ENCODE peak calls at places on chromosomes 13 and 19, in eight cellular contexts. One of them, this sample, is unnamed.

GRCh38 chr13:32733685-32734084 is 147.4 kb downstream of the PDS5B start:
- DNase-seq in mucosa of descending colon: no peak
- DNase-seq in K562: no peak
- DNase-seq in NB4: no peak
- DNase-seq in Calu3: no peak
- DNase-seq in GM23338: no peak
- DNase-seq in GM12865: no peak
- DNase-seq in fibroblast of the aortic adventitia: no peak
- DNase-seq in this sample: no peak

GRCh38 chr19:42172261-42172660 is 40.0 kb upstream of the POU2F2 start:
- DNase-seq in fibroblast of the aortic adventitia: no peak
- DNase-seq in Calu3: peak
- DNase-seq in K562: no peak
- DNase-seq in GM12865: no peak
- DNase-seq in mucosa of descending colon: no peak
- DNase-seq in NB4: no peak
- DNase-seq in GM23338: no peak
- DNase-seq in this sample: no peak

GRCh38 chr13:29948246-29948645 is 97.8 kb upstream of the UBL3 start:
- DNase-seq in fibroblast of the aortic adventitia: no peak
- DNase-seq in GM23338: no peak
- DNase-seq in NB4: no peak
- DNase-seq in Calu3: no peak
- DNase-seq in GM12865: no peak
- DNase-seq in K562: no peak
- DNase-seq in mucosa of descending colon: no peak
- DNase-seq in this sample: no peak

GRCh38 chr19:55158423-55158822 is 891 bp upstream of the TNNI3 start:
- DNase-seq in Calu3: no peak
- DNase-seq in GM23338: no peak
- DNase-seq in K562: no peak
- DNase-seq in fibroblast of the aortic adventitia: no peak
- DNase-seq in mucosa of descending colon: no peak
- DNase-seq in NB4: no peak
- DNase-seq in GM12865: no peak
- DNase-seq in this sample: no peak

GRCh38 chr13:43331676-43332075 is 308.3 kb downstream of the DNAJC15 start:
- DNase-seq in Calu3: no peak
- DNase-seq in fibroblast of the aortic adventitia: peak
- DNase-seq in NB4: no peak
- DNase-seq in GM12865: no peak
- DNase-seq in K562: no peak
- DNase-seq in mucosa of descending colon: no peak
- DNase-seq in GM23338: no peak
- DNase-seq in this sample: no peak

GRCh38 chr19:37931941-37932655 is 25.1 kb downstream of the SIPA1L3 start:
- DNase-seq in NB4: peak
- DNase-seq in GM12865: peak
- DNase-seq in GM23338: peak
- DNase-seq in K562: no peak
- DNase-seq in fibroblast of the aortic adventitia: peak
- DNase-seq in Calu3: peak
- DNase-seq in mucosa of descending colon: peak
- DNase-seq in this sample: no peak

GRCh38 chr13:48156466-48156865 is 61.6 kb upstream of the MED4 start:
- DNase-seq in GM12865: peak
- DNase-seq in K562: no peak
- DNase-seq in mucosa of descending colon: peak
- DNase-seq in Calu3: peak
- DNase-seq in fibroblast of the aortic adventitia: no peak
- DNase-seq in NB4: peak
- DNase-seq in GM23338: peak
- DNase-seq in this sample: no peak

GRCh38 chr19:50026550-50026906 is 723 bp downstream of the ZNF473 start:
- DNase-seq in K562: no peak
- DNase-seq in Calu3: no peak
- DNase-seq in GM12865: no peak
- DNase-seq in NB4: no peak
- DNase-seq in GM23338: no peak
- DNase-seq in fibroblast of the aortic adventitia: no peak
- DNase-seq in mucosa of descending colon: no peak
- DNase-seq in this sample: no peak

GRCh38 chr19:28425431-28425931 is 787.5 kb downstream of the UQCRFS1 start:
- DNase-seq in NB4: no peak
- DNase-seq in K562: no peak
- DNase-seq in fibroblast of the aortic adventitia: peak
- DNase-seq in Calu3: no peak
- DNase-seq in GM23338: no peak
- DNase-seq in mucosa of descending colon: no peak
- DNase-seq in GM12865: no peak
- DNase-seq in this sample: no peak

GRCh38 chr19:7701049-7701653 is 780 bp downstream of the FCER2 start:
- DNase-seq in K562: no peak
- DNase-seq in GM12865: peak
- DNase-seq in Calu3: no peak
- DNase-seq in GM23338: no peak
- DNase-seq in mucosa of descending colon: no peak
- DNase-seq in fibroblast of the aortic adventitia: no peak
- DNase-seq in NB4: no peak
- DNase-seq in this sample: no peak

GRCh38 chr19:56671613-56671994 is at the start of gene ZNF835:
- DNase-seq in GM23338: peak
- DNase-seq in mucosa of descending colon: peak
- DNase-seq in Calu3: no peak
- DNase-seq in NB4: no peak
- DNase-seq in K562: no peak
- DNase-seq in GM12865: peak
- DNase-seq in fibroblast of the aortic adventitia: no peak
- DNase-seq in this sample: peak

GRCh38 chr19:35752746-35753350 is 4.0 kb downstream of the HSPB6 start:
- DNase-seq in GM23338: no peak
- DNase-seq in NB4: no peak
- DNase-seq in fibroblast of the aortic adventitia: peak
- DNase-seq in K562: no peak
- DNase-seq in GM12865: no peak
- DNase-seq in Calu3: no peak
- DNase-seq in mucosa of descending colon: no peak
- DNase-seq in this sample: no peak

GRCh38 chr13:50593228-50593627 is 250.3 kb downstream of the DLEU7 start:
- DNase-seq in Calu3: no peak
- DNase-seq in K562: no peak
- DNase-seq in fibroblast of the aortic adventitia: no peak
- DNase-seq in GM12865: no peak
- DNase-seq in mucosa of descending colon: no peak
- DNase-seq in GM23338: no peak
- DNase-seq in NB4: no peak
- DNase-seq in this sample: no peak

GRCh38 chr13:26485786-26486185 is 71.7 kb upstream of the WASF3 start:
- DNase-seq in Calu3: no peak
- DNase-seq in mucosa of descending colon: peak
- DNase-seq in K562: no peak
- DNase-seq in NB4: no peak
- DNase-seq in GM12865: no peak
- DNase-seq in GM23338: no peak
- DNase-seq in fibroblast of the aortic adventitia: peak
- DNase-seq in this sample: no peak

GRCh38 chr19:543912-544608 is at the start of gene GZMM:
- DNase-seq in mucosa of descending colon: peak
- DNase-seq in K562: peak
- DNase-seq in GM23338: no peak
- DNase-seq in GM12865: no peak
- DNase-seq in Calu3: no peak
- DNase-seq in NB4: no peak
- DNase-seq in fibroblast of the aortic adventitia: no peak
- DNase-seq in this sample: no peak

GRCh38 chr19:2624537-2625091 is 77.9 kb downstream of the GNG7 start:
- DNase-seq in NB4: peak
- DNase-seq in K562: no peak
- DNase-seq in GM23338: peak
- DNase-seq in fibroblast of the aortic adventitia: no peak
- DNase-seq in mucosa of descending colon: no peak
- DNase-seq in GM12865: peak
- DNase-seq in Calu3: no peak
- DNase-seq in this sample: no peak
- TF ChIP-seq CTCF in NB4: no peak
- TF ChIP-seq CTCF in K562: no peak
- TF ChIP-seq CTCF in GM23338: no peak
- TF ChIP-seq CTCF in fibroblast of the aortic adventitia: no peak
- TF ChIP-seq CTCF in mucosa of descending colon: no peak
- TF ChIP-seq CTCF in GM12865: no peak
- TF ChIP-seq CTCF in Calu3: no peak
- TF ChIP-seq CTCF in this sample: peak

DNA sequence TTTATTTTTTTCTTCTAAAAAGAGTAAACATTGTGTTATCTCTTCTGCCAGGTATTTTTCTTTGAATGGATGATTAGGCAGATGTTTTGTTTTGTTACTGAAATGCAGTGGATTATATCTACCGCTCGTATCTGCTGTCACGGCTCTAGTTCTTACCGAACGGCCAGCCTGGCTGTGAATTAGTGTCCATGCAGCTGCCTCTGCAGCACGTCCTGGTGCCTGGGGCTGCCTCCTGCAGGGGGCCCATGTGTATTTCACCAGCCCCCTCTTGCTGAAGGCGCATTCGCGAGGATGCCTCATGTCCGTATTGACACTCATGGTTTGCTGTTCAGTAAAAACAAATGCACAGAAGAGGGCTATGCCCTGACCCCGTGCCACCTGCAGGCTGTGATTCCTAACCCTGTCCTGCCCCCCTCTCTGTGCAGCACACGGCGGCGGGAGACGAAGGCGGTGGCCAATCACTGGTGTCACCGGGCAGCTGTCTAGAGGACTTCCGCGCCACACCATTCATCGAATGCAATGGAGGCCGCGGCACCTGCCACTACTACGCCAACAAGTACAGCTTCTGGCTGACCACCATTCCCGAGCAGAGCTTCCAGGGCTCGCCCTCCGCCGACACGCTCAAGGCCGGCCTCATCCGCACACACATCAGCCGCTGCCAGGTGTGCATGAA is 49.9 kb downstream of the RAB20 start:
- DNase-seq in GM12865: no peak
- DNase-seq in K562: peak
- DNase-seq in mucosa of descending colon: no peak
- DNase-seq in Calu3: no peak
- DNase-seq in GM23338: peak
- DNase-seq in fibroblast of the aortic adventitia: no peak
- DNase-seq in NB4: no peak
- DNase-seq in this sample: no peak
- TF ChIP-seq CTCF in GM12865: no peak
- TF ChIP-seq CTCF in K562: peak
- TF ChIP-seq CTCF in mucosa of descending colon: no peak
- TF ChIP-seq CTCF in Calu3: no peak
- TF ChIP-seq CTCF in GM23338: peak
- TF ChIP-seq CTCF in fibroblast of the aortic adventitia: no peak
- TF ChIP-seq CTCF in NB4: no peak
- TF ChIP-seq CTCF in this sample: no peak

GRCh38 chr13:94712812-94713555 is 639 bp upstream of the SOX21 start:
- DNase-seq in GM12865: peak
- DNase-seq in K562: no peak
- DNase-seq in Calu3: peak
- DNase-seq in GM23338: peak
- DNase-seq in NB4: no peak
- DNase-seq in mucosa of descending colon: no peak
- DNase-seq in fibroblast of the aortic adventitia: peak
- DNase-seq in this sample: peak
- TF ChIP-seq CTCF in GM12865: no peak
- TF ChIP-seq CTCF in K562: no peak
- TF ChIP-seq CTCF in Calu3: no peak
- TF ChIP-seq CTCF in GM23338: no peak
- TF ChIP-seq CTCF in NB4: no peak
- TF ChIP-seq CTCF in mucosa of descending colon: no peak
- TF ChIP-seq CTCF in fibroblast of the aortic adventitia: no peak
- TF ChIP-seq CTCF in this sample: no peak

GRCh38 chr19:10011974-10012373 is 1.3 kb upstream of the RDH8 start:
- DNase-seq in GM23338: no peak
- DNase-seq in GM12865: no peak
- DNase-seq in K562: no peak
- DNase-seq in Calu3: no peak
- DNase-seq in NB4: no peak
- DNase-seq in fibroblast of the aortic adventitia: no peak
- DNase-seq in mucosa of descending colon: no peak
- DNase-seq in this sample: no peak

GRCh38 chr19:10010939-10011338 is 635 bp upstream of the COL5A3 start:
- DNase-seq in Calu3: no peak
- DNase-seq in NB4: no peak
- DNase-seq in GM23338: no peak
- DNase-seq in fibroblast of the aortic adventitia: no peak
- DNase-seq in mucosa of descending colon: no peak
- DNase-seq in GM12865: no peak
- DNase-seq in K562: no peak
- DNase-seq in this sample: no peak

GRCh38 chr19:10010247-10010691 is at the start of gene COL5A3:
- DNase-seq in K562: peak
- DNase-seq in GM12865: no peak
- DNase-seq in fibroblast of the aortic adventitia: peak
- DNase-seq in mucosa of descending colon: peak
- DNase-seq in Calu3: no peak
- DNase-seq in GM23338: peak
- DNase-seq in NB4: no peak
- DNase-seq in this sample: no peak

GRCh38 chr19:10013316-10013715 is at the start of gene RDH8:
- DNase-seq in K562: no peak
- DNase-seq in Calu3: no peak
- DNase-seq in GM23338: no peak
- DNase-seq in NB4: no peak
- DNase-seq in fibroblast of the aortic adventitia: no peak
- DNase-seq in GM12865: no peak
- DNase-seq in mucosa of descending colon: no peak
- DNase-seq in this sample: no peak

GRCh38 chr19:10013834-10014618 is 743 bp downstream of the RDH8 start:
- DNase-seq in GM23338: no peak
- DNase-seq in fibroblast of the aortic adventitia: no peak
- DNase-seq in GM12865: no peak
- DNase-seq in mucosa of descending colon: no peak
- DNase-seq in NB4: no peak
- DNase-seq in Calu3: no peak
- DNase-seq in K562: no peak
- DNase-seq in this sample: no peak
- TF ChIP-seq CTCF in GM23338: no peak
- TF ChIP-seq CTCF in fibroblast of the aortic adventitia: no peak
- TF ChIP-seq CTCF in GM12865: no peak
- TF ChIP-seq CTCF in mucosa of descending colon: no peak
- TF ChIP-seq CTCF in NB4: no peak
- TF ChIP-seq CTCF in Calu3: no peak
- TF ChIP-seq CTCF in K562: no peak
- TF ChIP-seq CTCF in this sample: no peak